ENCODE peak calls at places on chromosomes 6 and 20, in four cellular contexts. One of them, this sample, is unnamed.
A peak's percentile ranks its signal among the peaks of the same experiment; 100 is the strongest.

GRCh38 chr6:14228571-14228970 is 111.0 kb downstream of the CD83 start:
- DNase-seq in AG04450: no peak
- DNase-seq in dorsolateral prefrontal cortex: no peak
- DNase-seq in foreskin keratinocyte: no peak
- DNase-seq in this sample: peak; percentile 67

GRCh38 chr20:23115823-23116222 is 29.7 kb upstream of the CD93 start:
- DNase-seq in AG04450: peak; percentile 11
- DNase-seq in dorsolateral prefrontal cortex: no peak
- DNase-seq in foreskin keratinocyte: no peak
- DNase-seq in this sample: no peak

GRCh38 chr20:45772693-45773092 is 19.0 kb downstream of the WFDC3 start:
- DNase-seq in AG04450: no peak
- DNase-seq in dorsolateral prefrontal cortex: no peak
- DNase-seq in foreskin keratinocyte: no peak
- DNase-seq in this sample: no peak

GRCh38 chr6:11711644-11711993 is 67.0 kb downstream of the ADTRP start:
- DNase-seq in AG04450: peak; percentile 37
- DNase-seq in dorsolateral prefrontal cortex: no peak
- DNase-seq in foreskin keratinocyte: no peak
- DNase-seq in this sample: no peak

GRCh38 chr6:23537828-23538227 is 588.2 kb upstream of the NRSN1 start:
- DNase-seq in AG04450: no peak
- DNase-seq in dorsolateral prefrontal cortex: no peak
- DNase-seq in foreskin keratinocyte: peak; percentile 47
- DNase-seq in this sample: no peak

GRCh38 chr6:167906899-167907298 is 80.2 kb downstream of the AFDN start:
- DNase-seq in AG04450: no peak
- DNase-seq in dorsolateral prefrontal cortex: peak; percentile 30
- DNase-seq in foreskin keratinocyte: peak; percentile 13
- DNase-seq in this sample: no peak

GRCh38 chr6:36666726-36667591 is 11.6 kb upstream of the CDKN1A start:
- DNase-seq in AG04450: peak; percentile 89
- DNase-seq in dorsolateral prefrontal cortex: peak; percentile 38
- DNase-seq in foreskin keratinocyte: peak; percentile 95
- DNase-seq in this sample: peak; percentile 57

GRCh38 chr20:48106428-48106827 is 321.1 kb upstream of the SULF2 start:
- DNase-seq in AG04450: no peak
- DNase-seq in dorsolateral prefrontal cortex: no peak
- DNase-seq in foreskin keratinocyte: no peak
- DNase-seq in this sample: no peak

GRCh38 chr6:128569737-128570438 is 49.5 kb upstream of the PTPRK start:
- DNase-seq in AG04450: peak; percentile 43
- DNase-seq in dorsolateral prefrontal cortex: no peak
- DNase-seq in foreskin keratinocyte: peak; percentile 90
- DNase-seq in this sample: peak; percentile 80

GRCh38 chr6:168219167-168219566 is 100.4 kb downstream of the DACT2 start:
- DNase-seq in AG04450: no peak
- DNase-seq in dorsolateral prefrontal cortex: no peak
- DNase-seq in foreskin keratinocyte: no peak
- DNase-seq in this sample: no peak

GRCh38 chr6:33207569-33208088 is 671 bp upstream of the RING1 start:
- DNase-seq in AG04450: no peak
- DNase-seq in dorsolateral prefrontal cortex: no peak
- DNase-seq in foreskin keratinocyte: peak; percentile 22
- DNase-seq in this sample: no peak

GRCh38 chr6:16553531-16553930 is 207.7 kb downstream of the ATXN1 start:
- DNase-seq in AG04450: no peak
- DNase-seq in dorsolateral prefrontal cortex: no peak
- DNase-seq in foreskin keratinocyte: no peak
- DNase-seq in this sample: no peak

GRCh38 chr6:162733489-162733888 is 5.7 kb downstream of the PACRG start:
- DNase-seq in AG04450: no peak
- DNase-seq in dorsolateral prefrontal cortex: no peak
- DNase-seq in foreskin keratinocyte: no peak
- DNase-seq in this sample: no peak

GRCh38 chr6:38604700-38605099 is 35.0 kb downstream of the BTBD9 start:
- DNase-seq in AG04450: no peak
- DNase-seq in dorsolateral prefrontal cortex: no peak
- DNase-seq in foreskin keratinocyte: no peak
- DNase-seq in this sample: no peak

GRCh38 chr6:27892596-27893058 is 19.6 kb downstream of the OR2B2 start:
- DNase-seq in AG04450: no peak
- DNase-seq in dorsolateral prefrontal cortex: no peak
- DNase-seq in foreskin keratinocyte: no peak
- DNase-seq in this sample: no peak

GRCh38 chr20:8043687-8044278 is 24.2 kb upstream of the TMX4 start:
- DNase-seq in AG04450: no peak
- DNase-seq in dorsolateral prefrontal cortex: no peak
- DNase-seq in foreskin keratinocyte: peak; percentile 45
- DNase-seq in this sample: no peak

GRCh38 chr6:41209547-41209951 is 8.6 kb upstream of the TREML2 start:
- DNase-seq in AG04450: no peak
- DNase-seq in dorsolateral prefrontal cortex: no peak
- DNase-seq in foreskin keratinocyte: no peak
- DNase-seq in this sample: no peak

GRCh38 chr6:13228264-13229204 is 99.8 kb downstream of the TBC1D7 start:
- DNase-seq in AG04450: no peak
- DNase-seq in dorsolateral prefrontal cortex: no peak
- DNase-seq in foreskin keratinocyte: no peak
- DNase-seq in this sample: no peak

GRCh38 chr6:37059344-37060194 is 54.1 kb downstream of the FGD2 start:
- DNase-seq in AG04450: peak; percentile 81
- DNase-seq in dorsolateral prefrontal cortex: no peak
- DNase-seq in foreskin keratinocyte: peak; percentile 95
- DNase-seq in this sample: peak; percentile 90

GRCh38 chr20:276620-277495 is 13.7 kb downstream of the C20orf96 start:
- DNase-seq in AG04450: no peak
- DNase-seq in dorsolateral prefrontal cortex: no peak
- DNase-seq in foreskin keratinocyte: no peak
- DNase-seq in this sample: no peak

GRCh38 chr6:13006578-13007300 is 290.2 kb downstream of the PHACTR1 start:
- DNase-seq in AG04450: no peak
- DNase-seq in dorsolateral prefrontal cortex: no peak
- DNase-seq in foreskin keratinocyte: peak; percentile 2
- DNase-seq in this sample: peak; percentile 6

GRCh38 chr20:10217517-10218410 is 866 bp upstream of the SNAP25 start:
- DNase-seq in AG04450: peak; percentile 90
- DNase-seq in dorsolateral prefrontal cortex: peak; percentile 58
- DNase-seq in foreskin keratinocyte: peak; percentile 14
- DNase-seq in this sample: peak; percentile 64

GRCh38 chr6:40390144-40390800 is 196.9 kb downstream of the LRFN2 start:
- DNase-seq in AG04450: no peak
- DNase-seq in dorsolateral prefrontal cortex: no peak
- DNase-seq in foreskin keratinocyte: no peak
- DNase-seq in this sample: no peak

GRCh38 chr6:144063744-144064401 is 31.5 kb downstream of the SF3B5 start:
- DNase-seq in AG04450: no peak
- DNase-seq in dorsolateral prefrontal cortex: peak; percentile 46
- DNase-seq in foreskin keratinocyte: no peak
- DNase-seq in this sample: no peak

GRCh38 chr6:79453558-79454042 is 83.6 kb downstream of the LCA5 start:
- DNase-seq in AG04450: no peak
- DNase-seq in dorsolateral prefrontal cortex: no peak
- DNase-seq in foreskin keratinocyte: peak; percentile 95
- DNase-seq in this sample: no peak

GRCh38 chr20:63978319-63979220 is 872 bp downstream of the SAMD10 start:
- DNase-seq in AG04450: no peak
- DNase-seq in dorsolateral prefrontal cortex: no peak
- DNase-seq in foreskin keratinocyte: peak; percentile 31
- DNase-seq in this sample: no peak

GRCh38 chr20:4455301-4455701 is 266.4 kb upstream of the PRND start:
- DNase-seq in AG04450: no peak
- DNase-seq in dorsolateral prefrontal cortex: no peak
- DNase-seq in foreskin keratinocyte: peak; percentile 76
- DNase-seq in this sample: no peak

DNA sequence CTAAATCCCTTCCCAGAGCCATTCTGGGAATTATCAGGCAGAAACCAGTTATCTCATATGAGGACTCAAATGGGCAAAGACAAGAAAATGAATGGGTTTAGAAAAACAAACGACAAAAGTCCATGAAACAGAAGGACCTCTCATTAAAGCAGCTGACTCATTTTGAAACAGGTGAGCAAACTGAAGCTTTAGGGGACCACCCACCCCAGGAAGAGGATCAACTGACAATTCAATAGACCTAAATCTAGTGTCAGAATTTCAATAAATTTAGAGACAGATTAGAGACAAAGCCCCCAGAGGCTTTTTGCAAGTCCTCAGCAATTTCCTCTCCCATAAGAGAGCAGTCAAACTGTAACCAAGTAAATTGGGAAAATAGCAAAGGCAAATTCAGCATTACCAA is 333.8 kb downstream of the PTPRT start:
- DNase-seq in AG04450: no peak
- DNase-seq in dorsolateral prefrontal cortex: no peak
- DNase-seq in foreskin keratinocyte: no peak
- DNase-seq in this sample: no peak
- H3K27me3 ChIP-seq in AG04450: no peaks in the 10 kb centered on the region
- H3K27me3 ChIP-seq in dorsolateral prefrontal cortex: no peaks in the 10 kb centered on the region
- H3K27me3 ChIP-seq in foreskin keratinocyte: no peaks in the 10 kb centered on the region
- H3K27me3 ChIP-seq in this sample: no peaks in the 10 kb centered on the region

DNA sequence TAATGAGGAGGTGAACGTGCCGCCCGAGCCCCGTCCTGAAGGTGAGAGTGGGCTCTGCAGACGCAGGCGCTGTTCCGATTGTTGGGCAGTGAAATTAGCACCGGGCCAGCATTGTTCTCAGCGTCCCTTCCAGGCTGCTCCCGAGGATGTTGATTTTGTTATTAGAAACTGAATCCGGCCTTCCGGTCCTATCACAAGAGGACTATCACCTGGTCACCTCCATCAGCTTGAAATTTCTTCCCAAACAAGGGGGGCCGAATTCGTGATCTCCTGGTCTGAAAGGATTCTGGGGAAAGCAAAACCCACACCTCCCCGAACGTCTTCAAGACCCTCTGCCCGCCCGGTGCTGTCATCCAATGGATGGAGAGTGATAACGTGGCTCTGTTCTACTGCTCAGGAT is 186.0 kb downstream of the TAF4 start:
- DNase-seq in AG04450: no peak
- DNase-seq in dorsolateral prefrontal cortex: no peak
- DNase-seq in foreskin keratinocyte: no peak
- DNase-seq in this sample: no peak
- H3K27me3 ChIP-seq in AG04450: peaks cover 2% of the 10 kb centered on the region
- H3K27me3 ChIP-seq in dorsolateral prefrontal cortex: no peaks in the 10 kb centered on the region
- H3K27me3 ChIP-seq in foreskin keratinocyte: peaks cover 12% of the 10 kb centered on the region
- H3K27me3 ChIP-seq in this sample: no peaks in the 10 kb centered on the region

DNA sequence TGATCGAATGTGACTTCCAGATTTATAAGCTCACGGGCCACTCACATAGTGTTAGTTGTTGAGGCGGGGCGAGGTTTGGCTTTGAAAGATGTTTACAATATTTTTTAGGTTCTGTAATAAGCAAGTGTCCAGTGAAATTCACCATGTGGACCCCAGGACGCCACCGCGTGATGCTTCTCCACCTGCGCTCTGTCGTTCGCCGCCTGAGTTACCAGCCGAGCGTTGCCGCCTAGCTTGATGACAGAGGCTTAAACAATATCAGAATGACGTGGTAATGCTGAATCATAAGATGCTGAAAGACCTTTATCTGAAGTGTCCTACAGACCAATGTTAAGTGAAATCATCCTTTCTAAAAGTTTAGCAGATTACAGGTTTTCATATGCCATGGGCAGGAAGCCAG is 241.0 kb downstream of the MYLK4 start:
- DNase-seq in AG04450: no peak
- DNase-seq in dorsolateral prefrontal cortex: no peak
- DNase-seq in foreskin keratinocyte: no peak
- DNase-seq in this sample: no peak
- H3K27me3 ChIP-seq in AG04450: peaks cover 48% of the 10 kb centered on the region
- H3K27me3 ChIP-seq in dorsolateral prefrontal cortex: no peaks in the 10 kb centered on the region
- H3K27me3 ChIP-seq in foreskin keratinocyte: no peaks in the 10 kb centered on the region
- H3K27me3 ChIP-seq in this sample: peaks cover 6% of the 10 kb centered on the region

GRCh38 chr6:43275782-43276179 is 22.3 kb upstream of the SLC22A7 start:
- DNase-seq in AG04450: no peak
- DNase-seq in dorsolateral prefrontal cortex: no peak
- DNase-seq in foreskin keratinocyte: no peak
- DNase-seq in this sample: no peak

GRCh38 chr6:43274916-43275597 is 23.0 kb upstream of the SLC22A7 start:
- DNase-seq in AG04450: no peak
- DNase-seq in dorsolateral prefrontal cortex: no peak
- DNase-seq in foreskin keratinocyte: no peak
- DNase-seq in this sample: no peak

GRCh38 chr6:43277083-43277642 is 20.9 kb upstream of the SLC22A7 start:
- DNase-seq in AG04450: no peak
- DNase-seq in dorsolateral prefrontal cortex: no peak
- DNase-seq in foreskin keratinocyte: no peak
- DNase-seq in this sample: no peak

GRCh38 chr6:43277643-43278523 is 20.2 kb upstream of the SLC22A7 start:
- DNase-seq in AG04450: no peak
- DNase-seq in dorsolateral prefrontal cortex: no peak
- DNase-seq in foreskin keratinocyte: no peak
- DNase-seq in this sample: no peak

DNA sequence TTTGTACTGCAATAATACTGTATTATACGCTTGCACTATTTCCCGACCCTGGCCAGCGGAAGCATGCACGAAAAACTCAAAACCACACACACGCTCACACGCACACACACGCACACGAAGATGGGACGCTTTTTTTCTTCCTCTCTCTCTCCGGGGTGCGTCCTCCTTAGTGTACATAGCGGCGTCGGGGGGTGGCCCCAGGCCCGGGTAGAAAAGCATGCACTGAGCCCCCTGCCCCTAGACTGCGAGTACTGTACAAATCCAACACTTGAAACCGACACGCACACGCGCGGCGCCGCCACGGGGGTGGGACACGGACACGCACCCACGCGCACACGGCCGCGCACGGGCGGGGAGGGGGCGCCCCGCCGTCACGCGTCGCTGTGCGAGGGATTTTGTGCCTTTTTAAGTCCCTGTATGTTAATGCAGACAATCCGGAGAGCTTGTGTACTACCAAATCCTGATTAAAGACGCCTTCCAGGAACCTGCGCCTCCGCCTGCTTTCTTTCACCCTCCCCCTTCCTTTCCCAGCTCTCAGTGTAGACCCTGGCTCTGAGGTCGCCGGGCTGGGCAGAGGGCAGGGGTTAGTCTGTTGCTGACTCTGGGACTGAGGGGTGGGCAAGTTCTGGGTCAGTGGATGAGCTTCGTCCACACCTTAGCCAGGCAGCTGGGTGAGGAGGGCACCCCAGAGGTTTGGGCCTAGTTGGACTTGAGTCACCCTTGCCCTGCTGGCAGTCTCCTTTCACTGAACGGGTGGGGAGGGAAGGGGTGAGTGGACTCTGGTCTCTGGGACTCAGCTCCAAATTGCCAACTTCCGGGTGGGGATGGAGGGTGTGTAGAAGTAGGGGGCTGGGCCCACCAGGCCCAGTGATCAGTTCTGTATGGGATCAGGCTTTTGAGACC is 21.6 kb upstream of the SLC22A7 start:
- DNase-seq in AG04450: no peak
- DNase-seq in dorsolateral prefrontal cortex: no peak
- DNase-seq in foreskin keratinocyte: no peak
- DNase-seq in this sample: no peak
- H3K27me3 ChIP-seq in AG04450: peaks cover 43% of the 10 kb centered on the region
- H3K27me3 ChIP-seq in dorsolateral prefrontal cortex: no peaks in the 10 kb centered on the region
- H3K27me3 ChIP-seq in foreskin keratinocyte: peaks cover 88% of the 10 kb centered on the region
- H3K27me3 ChIP-seq in this sample: peaks cover 37% of the 10 kb centered on the region

DNA sequence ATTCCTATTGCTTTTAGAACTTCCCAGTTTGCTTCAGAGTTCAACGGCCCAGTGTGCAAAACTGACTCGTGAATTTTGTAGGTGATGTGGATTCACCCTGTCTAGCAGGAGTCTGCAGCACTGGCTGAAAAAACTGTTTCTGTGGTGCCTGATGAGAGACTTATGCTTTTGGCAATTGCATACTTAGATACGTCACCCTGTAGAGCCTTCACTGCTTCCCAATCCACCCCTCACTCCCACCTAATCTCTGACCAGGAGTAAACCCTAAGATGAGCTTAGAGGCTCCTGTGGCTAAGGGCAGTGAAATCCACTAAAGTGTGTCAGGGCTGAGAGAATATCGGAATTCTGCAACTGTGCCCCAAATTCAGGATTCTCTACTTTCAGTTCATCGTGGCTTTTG is 14.3 kb downstream of the RPP21 start:
- DNase-seq in AG04450: no peak
- DNase-seq in dorsolateral prefrontal cortex: no peak
- DNase-seq in foreskin keratinocyte: no peak
- DNase-seq in this sample: no peak
- H3K27me3 ChIP-seq in AG04450: peaks cover 48% of the 10 kb centered on the region
- H3K27me3 ChIP-seq in dorsolateral prefrontal cortex: no peaks in the 10 kb centered on the region
- H3K27me3 ChIP-seq in foreskin keratinocyte: peaks cover 88% of the 10 kb centered on the region
- H3K27me3 ChIP-seq in this sample: peaks cover 31% of the 10 kb centered on the region